ENCODE peak calls at places on chromosome 2, in four cellular contexts. V, U, P and J are unnamed samples.

GRCh38 chr2:141329949-141330348 is 800.9 kb downstream of the LRP1B start:
- DNase-seq in U (no peak), V (no peak), P (no peak), J (no peak)

GRCh38 chr2:152393377-152393776 is 58.4 kb downstream of the FMNL2 start:
- DNase-seq in U (no peak), P (no peak), V (no peak), J (no peak)

GRCh38 chr2:176709541-176709951 is 440.3 kb downstream of the MTX2 start:
- DNase-seq in P (no peak), V (no peak), U (no peak), J (no peak)

GRCh38 chr2:176164803-176165597 is 7.9 kb downstream of the HOXD3 start:
- DNase-seq in P (no peak), U (no peak), V (no peak), J (no peak)

GRCh38 chr2:188773075-188773474 is 201.1 kb upstream of the COL3A1 start:
- DNase-seq in U (no peak), V (no peak), P (no peak), J (no peak)

GRCh38 chr2:94870392-94871225 is 621 bp upstream of the TEKT4 start:
- DNase-seq in V (peak), U (no peak), P (peak), J (peak)

GRCh38 chr2:197159681-197160211 is 150.8 kb downstream of the ANKRD44 start:
- DNase-seq in P (no peak), V (peak), U (no peak), J (no peak)

GRCh38 chr2:99729104-99729503 is 239.3 kb upstream of the REV1 start:
- DNase-seq in V (no peak), U (no peak), P (no peak), J (no peak)

GRCh38 chr2:16178551-16179130 is 238.3 kb downstream of the MYCN start:
- DNase-seq in U (no peak), V (no peak), P (no peak), J (no peak)

GRCh38 chr2:46705663-46706062 is 209.9 kb downstream of the MCFD2 start:
- DNase-seq in U (no peak), P (no peak), V (no peak), J (no peak)

GRCh38 chr2:45664635-45665269 is 13.3 kb downstream of the PRKCE start:
- DNase-seq in P (no peak), V (no peak), U (peak), J (no peak)

GRCh38 chr2:178457390-178457886 is 6.3 kb downstream of the PJVK start:
- DNase-seq in P (no peak), U (no peak), V (no peak), J (no peak)

GRCh38 chr2:183093857-183094657 is 15.5 kb downstream of the DUSP19 start:
- DNase-seq in V (no peak), U (peak), P (no peak), J (no peak)

GRCh38 chr2:1561793-1562521 is 148.7 kb downstream of the TPO start:
- DNase-seq in V (no peak), P (no peak), U (no peak), J (no peak)

GRCh38 chr2:7014201-7014640 is 97.0 kb downstream of the RNF144A start:
- DNase-seq in V (peak), U (no peak), P (peak), J (peak)

GRCh38 chr2:25305809-25306208 is 35.9 kb downstream of the DNMT3A start:
- DNase-seq in U (no peak), P (no peak), V (no peak), J (no peak)

GRCh38 chr2:186422226-186422625 is 63.8 kb upstream of the ZC3H15 start:
- DNase-seq in V (no peak), U (no peak), P (no peak), J (no peak)

GRCh38 chr2:231321021-231321420 is 74.5 kb upstream of the B3GNT7 start:
- DNase-seq in U (no peak), P (no peak), V (no peak), J (no peak)

GRCh38 chr2:58138631-58139030 is 92.0 kb downstream of the VRK2 start:
- DNase-seq in V (no peak), P (no peak), U (no peak), J (no peak)

GRCh38 chr2:71629273-71629672 is 175.9 kb downstream of the DYSF start:
- DNase-seq in P (no peak), V (no peak), U (no peak), J (no peak)

GRCh38 chr2:170739507-170740046 is 24.4 kb downstream of the SP5 start:
- DNase-seq in U (no peak), V (no peak), P (no peak), J (no peak)

GRCh38 chr2:238875161-238875530 is 27.3 kb downstream of the TWIST2 start:
- DNase-seq in V (no peak), U (no peak), P (peak), J (no peak)

GRCh38 chr2:43210467-43211303 is 15.7 kb downstream of the ZFP36L2 start:
- DNase-seq in P (peak), V (peak), U (no peak), J (no peak)
- TF ChIP-seq TARDBP in P (no peak), V (peak), U (no peak), J (no peak)

DNA sequence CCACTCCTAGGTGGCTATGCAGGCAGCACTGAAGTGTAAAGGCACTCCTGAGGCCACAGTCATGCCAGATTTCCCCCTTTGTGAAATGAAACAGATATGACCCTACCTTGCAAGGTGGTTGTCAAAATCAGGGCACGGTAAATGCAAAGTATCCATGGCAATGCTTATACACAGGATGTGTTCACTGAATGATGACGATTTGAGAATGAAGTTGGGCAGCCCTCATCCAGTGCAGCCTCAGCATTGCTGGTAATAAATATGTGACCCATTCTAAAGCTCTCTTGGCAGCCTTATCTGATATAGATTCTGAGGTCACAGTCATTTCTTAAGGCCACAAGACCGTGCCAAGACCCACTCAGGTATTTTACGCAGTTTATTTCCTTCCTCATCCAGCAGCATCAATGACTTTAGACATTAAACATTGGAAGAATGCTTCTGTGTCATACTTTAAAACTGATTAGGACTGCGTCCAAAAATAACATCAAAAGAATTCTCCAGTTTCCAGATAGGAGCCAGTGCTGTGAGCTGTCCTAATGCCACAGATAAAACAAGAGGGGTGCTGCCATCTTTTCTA is 125.5 kb upstream of the SERTAD2 start:
- DNase-seq in U (no peak), V (no peak), P (no peak), J (no peak)
- TF ChIP-seq FOXK2 in U (no peak), V (no peak), P (no peak), J (no peak)

DNA sequence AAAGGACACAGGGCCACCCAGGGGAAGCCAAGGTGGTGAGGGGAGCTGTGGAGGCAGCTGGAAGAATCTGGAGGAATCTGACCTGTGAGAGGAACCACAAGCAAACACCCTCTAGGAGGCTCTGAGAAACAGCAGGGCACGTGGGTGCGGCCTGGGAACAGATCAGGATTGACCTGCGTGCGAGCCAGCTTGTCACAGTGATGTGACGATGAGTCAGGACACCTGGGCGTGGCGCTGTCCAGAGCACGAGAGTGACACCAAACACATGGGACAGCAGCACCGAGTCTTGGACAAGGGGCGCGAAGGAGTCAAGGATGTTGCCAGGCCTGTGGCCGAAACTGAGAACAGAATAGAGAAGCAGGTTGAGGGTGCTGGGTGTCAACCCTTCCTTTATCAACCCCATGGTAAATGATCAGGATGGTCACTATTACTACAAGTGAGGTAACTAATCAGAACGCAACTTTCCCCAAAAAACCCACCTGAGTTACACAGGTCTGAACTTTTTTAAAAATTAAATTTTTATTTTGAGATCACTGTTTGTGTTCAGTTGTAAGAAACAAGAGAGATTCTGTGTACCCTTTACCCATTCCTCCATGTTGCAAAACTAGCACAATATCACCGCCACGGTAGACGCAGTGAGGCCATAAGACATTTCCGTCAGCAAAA is 637 bp upstream of the SFT2D3 start:
- DNase-seq in P (peak), V (peak), U (peak), J (peak)
- TF ChIP-seq TARDBP in P (no peak), V (no peak), U (no peak), J (no peak)

GRCh38 chr2:240930631-240931318 is 24.6 kb downstream of the CROCC2 start:
- DNase-seq in V (no peak), U (no peak), P (no peak), J (no peak)

GRCh38 chr2:240932001-240932723 is 26.0 kb downstream of the CROCC2 start:
- DNase-seq in U (no peak), P (no peak), V (no peak), J (no peak)

GRCh38 chr2:240932724-240933047 is 26.6 kb downstream of the CROCC2 start:
- DNase-seq in P (no peak), U (no peak), V (no peak), J (no peak)

GRCh38 chr2:240930096-240930630 is 24.0 kb downstream of the CROCC2 start:
- DNase-seq in P (no peak), V (no peak), U (no peak), J (no peak)

DNA sequence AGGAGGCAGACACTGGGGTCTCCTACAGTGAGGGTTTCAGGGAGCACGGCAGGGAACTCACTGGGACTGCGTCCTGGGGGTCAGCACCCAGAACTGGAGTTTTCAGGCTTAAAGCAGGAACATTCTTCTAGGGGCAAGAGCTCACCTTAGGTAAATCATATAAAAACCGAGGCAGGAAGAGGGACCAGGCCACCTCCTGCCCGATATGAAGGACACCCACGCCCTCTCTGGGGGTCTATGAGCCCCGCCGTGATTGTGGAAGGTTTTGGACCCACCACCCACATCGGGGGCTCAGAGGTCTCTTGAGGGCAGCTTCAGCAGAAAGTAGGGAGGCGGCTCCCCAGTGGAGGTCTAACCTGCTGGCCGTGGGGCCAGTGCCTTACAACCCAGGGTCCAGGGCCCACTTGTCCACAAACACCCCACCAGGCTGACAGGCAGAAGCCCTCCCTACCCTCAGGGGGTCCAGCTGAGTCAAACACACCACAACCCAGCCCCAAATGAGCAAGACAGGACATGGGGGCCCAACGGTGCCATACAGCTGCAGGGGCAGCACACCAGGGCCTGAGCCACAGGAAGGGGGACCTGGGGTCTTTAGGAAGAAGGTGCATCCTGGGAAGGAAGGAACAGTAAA is 25.3 kb downstream of the CROCC2 start:
- DNase-seq in P (no peak), U (no peak), V (no peak), J (no peak)
- TF ChIP-seq FOXK2 in P (no peak), U (no peak), V (no peak), J (no peak)

GRCh38 chr2:36480596-36480995 is 117.4 kb downstream of the FEZ2 start:
- DNase-seq in P (no peak), V (no peak), U (no peak), J (no peak)

GRCh38 chr2:36481709-36482108 is 116.3 kb downstream of the FEZ2 start:
- DNase-seq in U (no peak), P (no peak), V (no peak), J (no peak)

GRCh38 chr2:36483290-36483689 is 114.7 kb downstream of the FEZ2 start:
- DNase-seq in P (no peak), U (no peak), V (no peak), J (no peak)

GRCh38 chr2:36484454-36484853 is 113.5 kb downstream of the FEZ2 start:
- DNase-seq in U (no peak), P (no peak), V (no peak), J (no peak)

DNA sequence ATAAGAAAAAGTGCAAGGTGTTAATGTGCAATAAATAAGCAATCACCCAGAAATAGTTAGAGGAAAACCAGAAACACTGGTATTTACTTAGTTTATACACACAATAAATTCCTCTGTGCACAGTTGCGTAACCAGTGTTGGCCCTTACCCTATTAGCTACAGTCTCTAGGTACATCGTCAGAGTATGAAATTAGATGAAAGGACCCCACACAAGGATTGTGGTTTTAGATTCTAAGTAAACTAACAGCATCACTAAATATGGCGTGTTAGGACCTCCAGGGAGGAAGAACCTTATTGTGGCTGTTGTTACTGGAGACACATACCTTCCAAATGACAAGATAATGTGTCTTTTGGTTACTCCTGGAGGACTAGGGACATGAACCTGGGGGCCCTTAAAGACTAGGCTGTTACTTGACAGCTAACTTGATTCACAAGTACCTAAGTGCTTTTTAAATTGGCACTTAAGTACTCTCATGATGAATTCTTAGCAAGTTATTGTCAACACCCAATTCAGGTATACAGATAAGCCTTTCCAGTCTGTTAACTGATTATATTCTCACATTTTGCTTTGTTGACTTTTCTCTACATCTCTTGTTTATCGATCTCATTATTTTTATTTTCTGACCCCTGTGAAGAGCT is 115.3 kb downstream of the FEZ2 start:
- DNase-seq in P (no peak), U (no peak), V (peak), J (no peak)
- TF ChIP-seq TARDBP in P (no peak), U (no peak), V (peak), J (no peak)

DNA sequence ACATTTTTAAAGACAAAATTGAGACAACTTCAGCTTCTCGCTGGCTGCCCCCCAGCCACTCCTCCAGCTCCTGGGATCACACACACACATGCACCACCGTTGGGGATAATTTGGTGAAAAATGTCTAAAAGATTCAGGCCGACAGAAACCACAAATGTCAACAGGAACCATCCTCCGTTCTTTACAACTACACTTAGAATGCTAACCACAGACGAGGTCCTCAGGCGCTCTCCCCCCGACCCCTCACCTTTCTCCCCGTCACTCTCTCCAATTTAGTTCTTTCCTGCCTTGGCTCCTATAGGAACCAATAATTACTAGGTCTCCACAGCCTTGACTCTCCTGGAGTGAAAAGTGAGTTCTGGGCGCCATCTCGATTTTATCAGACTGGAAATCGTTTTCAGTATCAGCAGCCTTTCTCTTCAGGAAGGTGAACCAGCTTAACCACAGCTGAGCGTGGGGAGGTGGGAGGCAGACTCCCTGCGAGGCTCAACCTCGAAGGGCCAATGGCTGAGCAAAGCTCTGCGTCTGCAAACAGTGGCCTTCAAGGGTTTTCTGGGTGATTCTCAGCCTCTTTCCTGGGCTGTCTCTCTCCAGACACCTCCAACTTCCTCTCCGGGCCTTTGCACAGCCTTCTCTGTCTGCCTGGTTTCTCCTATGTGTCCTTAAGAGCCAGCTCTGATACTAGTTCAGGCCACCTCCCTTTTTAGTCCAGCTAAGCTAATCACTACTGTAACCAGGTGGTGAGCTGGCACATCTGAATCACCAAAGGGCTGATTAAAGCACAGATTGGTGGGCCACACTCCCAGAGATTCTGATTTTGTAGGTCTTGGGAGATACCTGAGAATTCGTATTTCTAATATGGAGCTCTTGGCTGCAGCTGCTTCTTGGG is 115.7 kb upstream of the COPS8 start:
- DNase-seq in U (no peak), V (no peak), P (no peak), J (no peak)
- TF ChIP-seq FOXK2 in U (no peak), V (no peak), P (no peak), J (no peak)

DNA sequence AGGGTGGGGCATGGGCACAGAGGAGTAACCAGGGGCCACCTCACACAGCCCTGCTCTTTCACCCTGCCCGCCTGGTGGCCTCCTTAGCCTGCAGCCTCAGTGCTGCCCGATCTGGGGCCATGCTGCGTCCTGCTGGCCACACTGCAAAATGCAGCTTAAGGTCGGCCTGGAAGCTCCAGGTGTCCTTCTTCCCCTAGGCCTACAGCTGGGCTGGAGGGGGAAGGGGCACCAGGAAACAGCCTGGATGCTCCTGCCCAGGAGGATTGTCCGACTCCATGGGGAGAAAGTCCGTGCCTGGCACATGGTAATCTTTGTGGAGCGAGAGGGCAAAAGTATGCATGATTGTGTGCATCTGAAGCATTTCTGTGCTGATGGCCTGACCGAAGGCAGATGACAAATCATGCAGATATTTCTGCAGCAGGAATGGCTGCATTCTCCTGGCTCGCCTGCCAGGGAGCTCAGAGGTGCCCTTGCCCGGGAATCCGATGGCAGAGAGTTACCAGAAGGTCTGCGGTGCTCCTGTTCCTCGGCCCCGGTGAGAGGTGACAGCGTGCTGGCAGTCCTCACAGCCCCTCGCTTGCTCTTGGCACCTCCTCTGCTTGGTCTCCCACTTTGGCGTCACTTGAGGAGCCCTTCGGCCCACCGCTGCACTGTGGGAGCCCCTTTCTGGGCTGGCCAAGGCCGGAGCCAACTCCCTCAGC is 12.8 kb upstream of the ALPP start:
- DNase-seq in U (no peak), V (peak), P (peak), J (peak)
- TF ChIP-seq TARDBP in U (no peak), V (no peak), P (no peak), J (no peak)

GRCh38 chr2:218259099-218259921 is 1.5 kb upstream of the GPBAR1 start:
- DNase-seq in P (no peak), V (no peak), U (no peak), J (no peak)
- TF ChIP-seq FOXK2 in P (no peak), V (no peak), U (no peak), J (no peak)